ENCODE peak calls at places on chromosomes 16 and 17, in seven cellular contexts. Q, T, W, C, E, S and M are unnamed samples.

GRCh38 chr16:11602321-11602720 is 15.6 kb upstream of the LITAF start:
- DNase-seq in S (no peak), Q (no peak), E (no peak), W (no peak), C (no peak), T (no peak), M (no peak)

GRCh38 chr17:40490289-40490853 is 11.1 kb downstream of the TNS4 start:
- DNase-seq in W (no peak), E (peak), S (peak), Q (peak), C (peak), T (peak), M (no peak)

GRCh38 chr16:65954446-65954845 is 412.0 kb upstream of the CDH5 start:
- DNase-seq in S (no peak), T (no peak), E (no peak), W (no peak), C (no peak), Q (no peak), M (no peak)

GRCh38 chr17:61065263-61065773 is 334.3 kb upstream of the TBX2 start:
- DNase-seq in T (peak), Q (no peak), S (peak), W (no peak), E (no peak), C (peak), M (peak)

GRCh38 chr17:1107083-1107776 is 72.6 kb downstream of the ABR start:
- DNase-seq in E (no peak), W (no peak), S (no peak), T (no peak), Q (no peak), C (no peak), M (no peak)

GRCh38 chr17:27459433-27459832 is 3.2 kb downstream of the KSR1 start:
- DNase-seq in T (no peak), W (no peak), C (peak), S (no peak), Q (no peak), E (no peak), M (peak)

GRCh38 chr17:31824771-31825360 is 34.2 kb downstream of the COPRS start:
- DNase-seq in S (no peak), C (no peak), T (peak), Q (no peak), E (no peak), W (no peak), M (no peak)

GRCh38 chr17:63140255-63140654 is 174.2 kb downstream of the TANC2 start:
- DNase-seq in T (peak), C (peak), Q (no peak), W (no peak), S (no peak), E (no peak), M (peak)

GRCh38 chr17:69608808-69609494 is 194.5 kb downstream of the MAP2K6 start:
- DNase-seq in C (peak), S (no peak), Q (no peak), E (no peak), T (peak), W (no peak), M (peak)

GRCh38 chr17:64032081-64032480 is 11.6 kb upstream of the ICAM2 start:
- DNase-seq in T (peak), C (no peak), Q (peak), E (no peak), S (peak), W (no peak), M (no peak)

GRCh38 chr16:30119428-30119827 is 3.6 kb downstream of the MAPK3 start:
- DNase-seq in Q (no peak), E (no peak), T (peak), S (no peak), W (no peak), C (no peak), M (no peak)

GRCh38 chr16:19809121-19809635 is 75.5 kb downstream of the GPRC5B start:
- DNase-seq in S (peak), W (no peak), T (peak), E (no peak), Q (no peak), C (peak), M (peak)

GRCh38 chr17:7744416-7744815 is 26.9 kb downstream of the DNAH2 start:
- DNase-seq in T (no peak), Q (no peak), C (peak), E (no peak), S (no peak), W (no peak), M (no peak)

GRCh38 chr16:3046506-3047386 is at the start of gene MMP25:
- DNase-seq in T (no peak), C (no peak), E (peak), W (no peak), Q (no peak), S (no peak), M (no peak)

GRCh38 chr16:49052846-49053245 is 228.8 kb downstream of the CBLN1 start:
- DNase-seq in E (no peak), T (no peak), W (no peak), C (no peak), S (no peak), Q (no peak), M (no peak)

GRCh38 chr17:72345536-72345935 is 224.7 kb downstream of the SOX9 start:
- DNase-seq in S (no peak), T (no peak), C (no peak), E (no peak), W (no peak), Q (no peak), M (no peak)

GRCh38 chr17:67608691-67609090 is 109.0 kb upstream of the NOL11 start:
- DNase-seq in W (no peak), S (no peak), T (peak), Q (no peak), E (no peak), C (peak), M (peak)

GRCh38 chr17:50310455-50311111 is 35.3 kb upstream of the XYLT2 start:
- DNase-seq in T (no peak), C (no peak), S (peak), Q (peak), E (no peak), W (no peak), M (no peak)

GRCh38 chr17:29753845-29754439 is 131.2 kb upstream of the CORO6 start:
- DNase-seq in E (no peak), C (no peak), S (no peak), T (no peak), W (no peak), Q (no peak), M (no peak)

GRCh38 chr16:67767953-67768352 is 38.4 kb downstream of the RANBP10 start:
- DNase-seq in T (peak), E (no peak), S (no peak), Q (no peak), C (peak), W (no peak), M (no peak)

GRCh38 chr17:78583091-78583490 is 5.9 kb upstream of the DNAH17 start:
- DNase-seq in S (peak), Q (peak), W (no peak), C (peak), E (no peak), T (no peak), M (no peak)

GRCh38 chr17:17114592-17115225 is 72.5 kb downstream of the MPRIP start:
- DNase-seq in E (no peak), W (no peak), Q (no peak), C (no peak), T (no peak), S (no peak), M (no peak)

DNA sequence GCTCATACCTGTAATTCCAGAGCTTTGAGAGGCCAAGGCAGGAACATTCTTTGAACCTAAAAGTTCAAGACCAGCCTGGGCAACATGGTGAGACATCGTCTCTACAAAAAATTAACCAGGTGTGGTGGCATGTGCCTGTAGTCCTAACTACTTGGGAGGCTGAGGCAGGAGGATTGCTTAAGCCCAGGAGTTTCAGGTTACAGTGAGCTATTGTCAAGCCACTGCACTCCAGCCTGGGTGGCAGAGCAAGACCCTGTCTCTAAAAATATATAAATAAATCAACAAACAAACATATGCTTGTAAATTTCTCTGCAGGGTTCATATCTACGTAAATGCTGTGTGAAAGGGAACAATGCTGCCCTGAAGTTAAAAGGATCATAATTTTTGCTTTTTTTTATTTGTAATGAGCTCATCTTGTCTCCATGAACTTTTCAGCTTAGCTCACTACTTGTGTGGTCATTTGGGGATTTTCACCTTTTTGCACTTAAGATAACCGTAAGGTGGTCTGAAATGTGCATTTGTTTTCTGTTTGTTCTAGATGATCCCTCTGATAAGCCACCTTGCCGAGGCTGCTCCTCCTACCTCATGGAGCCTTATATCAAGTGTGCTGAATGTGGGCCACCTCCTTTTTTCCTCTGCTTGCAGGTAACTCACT is 16.4 kb downstream of the TADA2A start:
- DNase-seq in S (peak), E (no peak), W (no peak), Q (no peak), T (no peak), C (no peak), M (peak)
- H3K23ac ChIP-seq in S (no peak), E (no peak), W (no peak), Q (no peak), T (no peak), C (no peak), M (no peak)

DNA sequence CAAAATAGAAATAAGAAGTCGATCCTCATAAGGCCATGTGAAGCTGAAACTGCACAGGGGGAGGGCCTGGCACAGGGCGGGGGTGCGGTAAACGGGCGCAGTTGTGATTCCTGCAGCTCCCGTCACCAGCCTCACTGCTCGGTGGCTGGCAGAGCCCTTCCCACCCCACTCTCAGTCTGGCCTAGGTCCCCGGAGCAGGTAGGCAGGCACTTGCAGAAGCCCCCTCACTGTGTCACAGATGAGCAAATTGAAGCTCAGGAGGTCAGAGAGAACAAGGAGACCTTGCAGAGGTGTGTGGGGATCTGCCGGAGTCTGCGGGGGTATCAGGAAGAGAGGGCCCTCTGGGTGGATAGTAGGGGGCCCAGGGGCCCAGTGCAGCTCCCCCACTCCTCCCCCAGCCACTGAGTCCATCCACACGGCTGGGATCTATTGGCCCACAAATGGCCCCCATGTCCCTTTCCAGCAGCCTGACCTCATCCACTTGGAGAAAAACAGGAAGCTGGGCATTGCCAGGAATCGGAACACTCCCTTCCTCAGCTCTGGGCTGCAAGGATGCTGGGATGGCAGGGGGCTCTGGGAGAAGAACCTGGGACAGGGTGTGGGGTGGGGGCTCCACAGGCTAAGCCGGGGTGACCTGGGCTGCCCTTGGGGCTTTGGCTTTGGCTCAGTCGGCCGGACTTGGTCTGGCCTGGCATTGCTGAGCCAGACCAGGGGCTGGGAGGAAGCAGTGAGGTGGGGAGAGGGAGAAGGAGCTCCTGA is 21.4 kb upstream of the MAP3K14 start:
- DNase-seq in Q (peak), W (no peak), S (no peak), C (no peak), E (no peak), T (no peak), M (no peak)
- H3K23ac ChIP-seq in Q (no peak), W (no peak), S (no peak), C (no peak), E (no peak), T (no peak), M (no peak)

DNA sequence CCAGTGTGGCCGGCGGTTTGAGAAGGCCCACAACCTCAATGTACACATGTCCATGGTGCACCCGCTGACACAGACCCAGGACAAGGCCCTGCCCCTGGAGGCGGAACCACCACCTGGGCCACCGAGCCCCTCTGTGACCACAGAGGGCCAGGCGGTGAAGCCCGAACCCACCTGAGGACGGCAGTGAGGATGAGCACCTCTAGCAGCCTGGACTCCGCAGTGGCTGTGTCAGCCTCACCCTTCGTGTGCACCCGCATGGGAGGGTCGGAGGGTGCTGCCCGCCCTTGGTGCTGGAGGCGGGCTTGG is 16.7 kb downstream of the ZNF276 start:
- DNase-seq in Q (no peak), E (no peak), C (no peak), W (no peak), T (no peak), S (no peak), M (no peak)
- H3K23ac ChIP-seq in Q (no peak), E (no peak), C (no peak), W (peak), T (no peak), S (no peak), M (no peak)

GRCh38 chr16:676565-677297 is 1.3 kb downstream of the RHBDL1 start:
- DNase-seq in T (no peak), S (no peak), Q (no peak), C (no peak), E (peak), W (no peak), M (no peak)
- H3K23ac ChIP-seq in T (no peak), S (no peak), Q (no peak), C (no peak), E (no peak), W (peak), M (no peak)

GRCh38 chr17:76918811-76919210 is 50.6 kb downstream of the MGAT5B start:
- DNase-seq in T (no peak), C (no peak), Q (no peak), E (no peak), S (no peak), W (no peak), M (no peak)
- H3K23ac ChIP-seq in T (no peak), C (no peak), Q (no peak), E (no peak), S (no peak), W (no peak), M (no peak)

DNA sequence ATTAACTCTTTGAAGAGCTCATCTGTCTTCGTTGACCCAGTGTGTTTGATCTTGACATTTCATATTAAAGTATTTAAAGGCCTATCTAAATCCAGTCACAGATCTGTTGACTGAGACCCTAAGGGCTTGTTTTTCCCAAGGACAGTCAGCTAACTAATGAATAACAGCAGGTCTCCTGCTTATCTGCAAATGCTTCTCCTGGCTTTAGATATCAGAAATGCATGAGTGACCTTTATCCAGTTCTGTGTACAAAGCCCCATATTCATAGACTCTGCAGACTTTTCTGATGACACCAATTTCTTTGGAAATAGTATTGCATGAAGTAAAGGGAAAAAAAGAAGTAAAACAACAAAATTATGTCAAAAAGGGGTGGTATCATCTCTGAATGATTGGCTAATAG is 70.3 kb downstream of the YPEL2 start:
- DNase-seq in W (no peak), T (no peak), Q (no peak), E (no peak), S (peak), C (no peak), M (no peak)
- H3K23ac ChIP-seq in W (no peak), T (no peak), Q (no peak), E (no peak), S (no peak), C (no peak), M (no peak)

GRCh38 chr17:38728290-38728831 is 1.8 kb upstream of the CISD3 start:
- DNase-seq in C (no peak), E (no peak), S (no peak), T (no peak), W (no peak), Q (no peak), M (no peak)
- H3K23ac ChIP-seq in C (peak), E (no peak), S (no peak), T (no peak), W (peak), Q (no peak), M (no peak)